ENCODE peak calls at places on chromosomes 6 and 20, in five cellular contexts. V is GM12878, H is HepG2, L is HCT116, D is K562. M is an unnamed sample.

GRCh38 chr20:37226889-37227288 is 34.7 kb downstream of the GHRH start:
- DNase-seq in L (no peak), V (no peak), D (no peak), H (no peak), M (no peak)

GRCh38 chr6:139173822-139174221 is 38.9 kb downstream of the HECA start:
- DNase-seq in V (no peak), H (no peak), D (no peak), L (no peak), M (no peak)

GRCh38 chr6:52221302-52221701 is 23.0 kb downstream of the IL17F start:
- DNase-seq in D (peak; percentile 17), H (no peak), L (no peak), V (no peak), M (no peak)

GRCh38 chr20:2331092-2331491 is 35.3 kb downstream of the TGM3 start:
- DNase-seq in D (no peak), H (no peak), L (no peak), V (no peak), M (no peak)

GRCh38 chr6:35552285-35552917 is 39.7 kb upstream of the TULP1 start:
- DNase-seq in H (peak; percentile 40), D (peak; percentile 52), V (peak; percentile 15), L (peak; percentile 26), M (peak; percentile 36)

GRCh38 chr6:71012871-71013456 is 56.1 kb upstream of the B3GAT2 start:
- DNase-seq in V (peak; percentile 12), H (peak; percentile 57), L (peak; percentile 42), D (peak; percentile 70), M (no peak)

GRCh38 chr20:19757973-19758887 is at the start of gene RIN2:
- DNase-seq in D (no peak), H (peak; percentile 86), L (peak; percentile 21), V (no peak), M (peak; percentile 88)

GRCh38 chr6:150599199-150600002 is at the start of gene PLEKHG1:
- DNase-seq in D (peak; percentile 51), L (peak; percentile 12), H (no peak), V (no peak), M (peak; percentile 25)

GRCh38 chr20:63062188-63063140 is 55.7 kb upstream of the BHLHE23 start:
- DNase-seq in V (no peak), D (no peak), L (no peak), H (no peak), M (no peak)

GRCh38 chr6:130207979-130208649 is 14.6 kb downstream of the SAMD3 start:
- DNase-seq in H (no peak), L (no peak), D (no peak), V (no peak), M (no peak)

GRCh38 chr20:3924304-3925112 is 35.3 kb downstream of the PANK2 start:
- DNase-seq in H (no peak), V (no peak), D (no peak), L (no peak), M (no peak)

GRCh38 chr6:132661906-132662305 is 2.9 kb upstream of the TAAR1 start:
- DNase-seq in D (no peak), V (no peak), L (no peak), H (no peak), M (no peak)

GRCh38 chr6:125748534-125749111 is 809 bp upstream of the HEY2 start:
- DNase-seq in V (no peak), L (no peak), D (no peak), H (peak; percentile 12), M (no peak)

GRCh38 chr6:153162646-153163045 is 31.6 kb upstream of the RGS17 start:
- DNase-seq in D (no peak), L (no peak), H (no peak), V (no peak), M (no peak)

GRCh38 chr20:5090191-5090590 is 29.6 kb downstream of the PCNA start:
- DNase-seq in H (no peak), D (no peak), V (no peak), L (no peak), M (no peak)

GRCh38 chr20:54078296-54078695 is 7.9 kb upstream of the BCAS1 start:
- DNase-seq in L (no peak), D (no peak), V (no peak), H (peak; percentile 49), M (no peak)

GRCh38 chr6:16236648-16237199 is 1.7 kb upstream of the GMPR start:
- DNase-seq in L (no peak), V (peak; percentile 56), H (no peak), D (peak; percentile 59), M (no peak)

GRCh38 chr20:22456109-22456508 is 128.3 kb downstream of the FOXA2 start:
- DNase-seq in V (no peak), H (no peak), D (no peak), L (no peak), M (peak; percentile 62)

GRCh38 chr6:50145125-50145524 is 95.4 kb upstream of the DEFB112 start:
- DNase-seq in D (peak; percentile 7), H (peak; percentile 11), V (no peak), L (no peak), M (no peak)

GRCh38 chr6:121354764-121355163 is 20.5 kb upstream of the TBC1D32 start:
- DNase-seq in H (no peak), V (no peak), D (no peak), L (no peak), M (no peak)

GRCh38 chr20:61773081-61773631 is 292.5 kb downstream of the TAF4 start:
- DNase-seq in L (no peak), V (no peak), H (no peak), D (no peak), M (no peak)

GRCh38 chr6:166459906-166460305 is 77.2 kb upstream of the MPC1 start:
- DNase-seq in L (no peak), V (no peak), D (no peak), H (no peak), M (no peak)

GRCh38 chr6:106745824-106746610 is 116.6 kb downstream of the QRSL1 start:
- DNase-seq in D (no peak), V (no peak), L (no peak), H (peak; percentile 35), M (no peak)

GRCh38 chr6:84447651-84448050 is 220.2 kb upstream of the CEP162 start:
- DNase-seq in H (no peak), D (peak; percentile 7), V (no peak), L (no peak), M (peak; percentile 49)

GRCh38 chr6:160461641-160462040 is 113.5 kb downstream of the SLC22A3 start:
- DNase-seq in H (no peak), L (no peak), V (no peak), D (no peak), M (no peak)
- TF ChIP-seq MAX in H (no peak), L (no peak), V (no peak), D (no peak), M (no peak)

DNA sequence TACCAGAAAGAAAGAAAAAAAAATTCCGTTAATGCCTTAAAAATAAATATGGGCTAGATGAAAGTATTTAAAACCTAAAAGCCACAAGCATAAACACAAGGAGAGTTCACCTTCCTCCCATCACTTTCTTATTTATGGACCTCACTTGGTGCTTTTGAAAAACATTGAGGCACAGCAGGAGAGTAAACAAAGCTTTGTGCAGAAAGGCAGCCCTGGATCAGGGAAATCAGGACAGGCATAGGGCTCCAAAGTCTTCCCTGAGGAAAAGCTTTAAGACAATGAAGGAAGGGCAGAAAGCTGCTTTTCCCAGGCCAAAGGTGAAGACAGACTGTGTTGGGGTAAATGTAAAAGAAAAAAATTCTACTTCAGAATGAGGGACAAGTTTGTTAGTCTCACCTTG is 207.9 kb downstream of the CLVS2 start:
- DNase-seq in H (no peak), D (no peak), V (no peak), L (no peak), M (peak; percentile 27)
- TF ChIP-seq MAX in H (no peak), D (no peak), V (no peak), L (no peak), M (no peak)

GRCh38 chr20:58839991-58840747 is 10.5 kb downstream of the GNAS-AS1 start:
- DNase-seq in H (no peak), V (no peak), D (no peak), L (no peak), M (no peak)

GRCh38 chr20:58837717-58838116 is 13.0 kb downstream of the GNAS-AS1 start:
- DNase-seq in V (no peak), L (no peak), D (no peak), H (no peak), M (no peak)

GRCh38 chr20:58838174-58838573 is 12.5 kb downstream of the GNAS-AS1 start:
- DNase-seq in H (no peak), V (no peak), D (no peak), L (no peak), M (no peak)

GRCh38 chr20:58840816-58841538 is 9.7 kb downstream of the GNAS-AS1 start:
- DNase-seq in V (no peak), L (no peak), D (no peak), H (no peak), M (no peak)

DNA sequence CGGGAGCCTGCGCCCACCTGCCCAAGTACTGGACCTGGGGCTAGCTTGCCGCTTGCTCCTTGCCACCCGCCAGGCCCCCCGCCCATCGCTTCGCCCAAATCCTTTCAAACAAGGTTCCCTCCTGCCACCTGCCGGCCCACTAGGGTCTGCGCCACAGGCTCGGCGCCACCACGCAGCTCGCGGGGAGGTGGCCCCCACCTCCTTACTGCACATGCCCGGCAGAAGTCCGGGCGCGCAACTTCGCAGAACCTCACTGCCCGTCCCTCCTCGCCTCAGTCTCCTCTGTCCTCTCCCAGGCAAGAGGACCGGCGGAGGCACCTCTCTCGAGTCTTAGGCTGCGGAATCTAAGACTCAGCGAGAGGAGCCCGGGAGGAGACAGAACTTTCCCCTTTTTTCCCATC is 11.2 kb downstream of the GNAS-AS1 start:
- DNase-seq in L (peak; percentile 7), D (peak; percentile 61), V (no peak), H (peak; percentile 34), M (peak; percentile 71)
- TF ChIP-seq MAX in L (no peak), D (peak; percentile 66), V (no peak), H (peak; percentile 23), M (peak; percentile 68)

GRCh38 chr20:46965477-46965876 is 70.8 kb downstream of the EYA2 start:
- DNase-seq in V (no peak), D (no peak), L (no peak), H (no peak), M (no peak)

GRCh38 chr20:46963758-46964181 is 69.1 kb downstream of the EYA2 start:
- DNase-seq in H (no peak), D (no peak), V (no peak), L (no peak), M (no peak)

GRCh38 chr20:46963196-46963529 is 68.5 kb downstream of the EYA2 start:
- DNase-seq in D (no peak), L (no peak), H (no peak), V (no peak), M (no peak)

GRCh38 chr20:46965124-46965455 is 70.4 kb downstream of the EYA2 start:
- DNase-seq in V (no peak), L (no peak), H (no peak), D (no peak), M (no peak)

DNA sequence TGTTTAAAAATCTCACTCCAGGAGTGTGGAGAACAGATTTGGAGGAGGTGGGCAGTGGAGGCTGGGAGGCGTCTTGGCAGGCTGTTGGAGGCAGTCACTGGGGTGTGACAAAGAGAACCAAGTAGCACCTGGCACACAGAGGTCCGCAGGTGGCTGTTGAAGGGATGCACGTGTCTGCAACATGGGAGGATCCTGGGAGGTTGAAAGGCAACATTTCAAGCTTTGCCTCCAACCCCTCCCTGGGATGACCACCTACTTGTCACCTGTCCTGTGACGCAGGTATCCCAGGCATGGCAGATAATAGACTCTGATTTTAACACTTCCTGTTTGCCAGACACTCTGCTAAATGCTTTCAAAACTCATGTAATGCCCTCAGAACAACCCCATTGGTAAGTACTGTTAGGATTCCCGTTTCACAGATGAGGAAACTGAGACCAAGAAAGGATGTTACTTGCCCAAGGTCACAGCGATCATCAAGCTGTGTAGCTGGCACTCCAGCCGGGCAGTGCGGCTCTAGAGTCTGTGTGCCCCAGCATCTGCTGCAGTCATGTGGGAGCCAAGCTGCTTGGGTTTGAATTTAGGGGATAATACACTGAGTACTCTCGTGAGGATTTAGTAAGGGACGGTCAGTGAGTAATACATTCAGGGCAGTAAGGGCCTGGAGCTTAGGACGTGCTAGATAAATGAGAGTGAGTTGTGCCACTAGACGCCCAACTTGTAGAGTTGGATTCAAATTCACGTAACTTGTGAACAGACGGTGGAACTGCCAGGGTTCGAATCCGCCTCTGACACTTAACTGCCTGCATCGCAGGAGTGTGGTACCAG is 69.9 kb downstream of the EYA2 start:
- DNase-seq in V (no peak), D (no peak), H (no peak), L (no peak), M (no peak)
- TF ChIP-seq MAX in V (no peak), D (no peak), H (no peak), L (no peak), M (no peak)